ENCODE peak calls at places on chromosome 10, in seven cellular contexts. V is sciatic nerve; S is left cardiac atrium; L is stimulated activated CD4-positive, alpha-beta T cell treated with anti-CD3 and anti-CD28 coated beads, Interleukin-15, amount 100 ng/mL, for 48 hours; A is GF-D8; Q is NCI-H345; Y is GM12864. U is an unnamed sample.

GRCh38 chr10:123221418-123221817 is 67.2 kb downstream of the BUB3 start:
- DNase-seq in V (no peak), S (no peak), L (no peak), A (no peak), Q (no peak), Y (no peak), U (no peak)

GRCh38 chr10:13563481-13564445 is 23.0 kb upstream of the PRPF18 start:
- DNase-seq in V (no peak), S (no peak), L (no peak), A (no peak), Q (no peak), Y (no peak), U (no peak)

GRCh38 chr10:67492317-67493019 is 203.5 kb downstream of the CTNNA3 start:
- DNase-seq in V (no peak), S (no peak), L (no peak), A (no peak), Q (no peak), Y (no peak), U (no peak)

GRCh38 chr10:35711615-35712411 is 69.7 kb upstream of the FZD8 start:
- DNase-seq in V (no peak), S (no peak), L (no peak), A (no peak), Q (peak), Y (no peak), U (no peak)

GRCh38 chr10:60377955-60378354 is 11.7 kb downstream of the ANK3 start:
- DNase-seq in V (no peak), S (no peak), L (no peak), A (no peak), Q (no peak), Y (no peak), U (no peak)

GRCh38 chr10:123472606-123473005 is 193.5 kb upstream of the GPR26 start:
- DNase-seq in V (no peak), S (no peak), L (no peak), A (no peak), Q (no peak), Y (no peak), U (no peak)

GRCh38 chr10:49737474-49738201 is 24.5 kb downstream of the OGDHL start:
- DNase-seq in V (no peak), S (no peak), L (no peak), A (no peak), Q (no peak), Y (no peak), U (no peak)

GRCh38 chr10:34737772-34738169 is 77.3 kb downstream of the PARD3 start:
- DNase-seq in V (no peak), S (no peak), L (no peak), A (no peak), Q (no peak), Y (no peak), U (no peak)

GRCh38 chr10:18340496-18341051 is 200.3 kb downstream of the CACNB2 start:
- DNase-seq in V (no peak), S (peak), L (no peak), A (no peak), Q (no peak), Y (no peak), U (no peak)

GRCh38 chr10:122417667-122418066 is 36.8 kb upstream of the ARMS2 start:
- DNase-seq in V (no peak), S (no peak), L (no peak), A (no peak), Q (no peak), Y (no peak), U (no peak)

GRCh38 chr10:110503528-110504110 is 5.9 kb downstream of the DUSP5 start:
- DNase-seq in V (no peak), S (no peak), L (no peak), A (no peak), Q (no peak), Y (no peak), U (no peak)

GRCh38 chr10:71076473-71077142 is 135.8 kb upstream of the UNC5B start:
- DNase-seq in V (no peak), S (no peak), L (no peak), A (no peak), Q (no peak), Y (no peak), U (no peak)

GRCh38 chr10:104581884-104582603 is 59.0 kb upstream of the SORCS3 start:
- DNase-seq in V (no peak), S (no peak), L (no peak), A (no peak), Q (no peak), Y (no peak), U (no peak)

GRCh38 chr10:27743736-27744477 is 1.7 kb downstream of the MKX start:
- DNase-seq in V (no peak), S (peak), L (no peak), A (no peak), Q (peak), Y (no peak), U (no peak)

GRCh38 chr10:103629581-103629980 is 136.1 kb downstream of the NEURL1 start:
- DNase-seq in V (no peak), S (no peak), L (no peak), A (no peak), Q (no peak), Y (no peak), U (no peak)

GRCh38 chr10:94803307-94803706 is 40.8 kb downstream of the CYP2C19 start:
- DNase-seq in V (no peak), S (no peak), L (no peak), A (no peak), Q (no peak), Y (no peak), U (no peak)

GRCh38 chr10:101778151-101778780 is 2.4 kb upstream of the FGF8 start:
- DNase-seq in V (no peak), S (no peak), L (no peak), A (no peak), Q (no peak), Y (no peak), U (no peak)

GRCh38 chr10:93542358-93542791 is 24.1 kb upstream of the FFAR4 start:
- DNase-seq in V (no peak), S (peak), L (no peak), A (no peak), Q (peak), Y (no peak), U (no peak)

GRCh38 chr10:32489935-32490334 is 44.0 kb downstream of the CCDC7 start:
- DNase-seq in V (no peak), S (no peak), L (no peak), A (no peak), Q (no peak), Y (no peak), U (no peak)

GRCh38 chr10:34721201-34721840 is 93.8 kb downstream of the PARD3 start:
- DNase-seq in V (no peak), S (no peak), L (no peak), A (no peak), Q (no peak), Y (no peak), U (no peak)

GRCh38 chr10:78911533-78912340 is 157.0 kb upstream of the ZMIZ1 start:
- DNase-seq in V (peak), S (no peak), L (no peak), A (no peak), Q (no peak), Y (no peak), U (no peak)

GRCh38 chr10:86535057-86535882 is 13.7 kb upstream of the WAPL start:
- DNase-seq in V (peak), S (peak), L (peak), A (no peak), Q (no peak), Y (no peak), U (no peak)

GRCh38 chr10:88800152-88801125 is 2.1 kb upstream of the LIPM start:
- DNase-seq in V (no peak), S (peak), L (peak), A (no peak), Q (no peak), Y (no peak), U (no peak)

GRCh38 chr10:10587744-10588393 is 429.8 kb upstream of the CELF2 start:
- DNase-seq in V (no peak), S (no peak), L (no peak), A (no peak), Q (no peak), Y (no peak), U (no peak)

GRCh38 chr10:133140417-133141143 is 19.4 kb upstream of the KNDC1 start:
- DNase-seq in V (no peak), S (no peak), L (no peak), A (no peak), Q (no peak), Y (no peak), U (no peak)

GRCh38 chr10:123935680-123936079 is 44.1 kb upstream of the CPXM2 start:
- DNase-seq in V (no peak), S (no peak), L (no peak), A (no peak), Q (no peak), Y (no peak), U (no peak)

GRCh38 chr10:22655312-22655973 is 58.9 kb downstream of the PIP4K2A start:
- DNase-seq in V (no peak), S (no peak), L (no peak), A (no peak), Q (no peak), Y (no peak), U (peak)

GRCh38 chr10:132133449-132134291 is 53.1 kb upstream of the DPYSL4 start:
- DNase-seq in V (no peak), S (peak), L (no peak), A (no peak), Q (no peak), Y (no peak), U (no peak)

GRCh38 chr10:24893127-24893526 is 59.3 kb downstream of the PRTFDC1 start:
- DNase-seq in V (no peak), S (no peak), L (no peak), A (no peak), Q (no peak), Y (no peak), U (no peak)

GRCh38 chr10:33032354-33033254 is 74.6 kb upstream of the ITGB1 start:
- DNase-seq in V (no peak), S (no peak), L (no peak), A (no peak), Q (no peak), Y (no peak), U (no peak)

GRCh38 chr10:96919785-96920425 is 87.8 kb downstream of the LCOR start:
- DNase-seq in V (no peak), S (no peak), L (no peak), A (no peak), Q (no peak), Y (no peak), U (no peak)

U was measured in activated gamma-delta T cell treated with Interleukin-2 at 50 U/mL for 16 hours.